ENCODE peak calls at places on chromosomes 13 and 19, in eight cellular contexts. V, X, J, Q, M, G, D and B are unnamed samples.

GRCh38 chr19:43524922-43525835 is 1.8 kb downstream of the ETHE1 start:
- DNase-seq in M (no peak), Q (peak; percentile 46), D (peak; percentile 71), G (peak; percentile 32), V (no peak), J (peak; percentile 76), X (no peak), B (peak; percentile 81)

GRCh38 chr19:35303357-35303915 is 11.5 kb downstream of the MAG start:
- DNase-seq in D (no peak), M (peak; percentile 24), V (no peak), X (no peak), J (no peak), Q (no peak), G (no peak), B (no peak)

GRCh38 chr19:42441047-42441440 is 1.7 kb downstream of the CXCL17 start:
- DNase-seq in G (no peak), V (no peak), X (no peak), J (no peak), D (no peak), Q (no peak), M (no peak), B (no peak)

GRCh38 chr13:78593652-78594494 is 9.5 kb downstream of the POU4F1 start:
- DNase-seq in G (no peak), V (no peak), D (no peak), M (no peak), J (no peak), X (no peak), Q (no peak), B (no peak)

GRCh38 chr13:99501952-99502310 is 659 bp downstream of the TM9SF2 start:
- DNase-seq in G (peak; percentile 31), M (peak; percentile 66), J (peak; percentile 55), D (peak; percentile 35), V (no peak), Q (peak; percentile 22), X (peak; percentile 26), B (no peak)

GRCh38 chr13:46181799-46182490 is at the start of gene LCP1:
- DNase-seq in D (no peak), J (no peak), M (no peak), X (peak; percentile 87), V (peak; percentile 87), G (no peak), Q (no peak), B (no peak)

GRCh38 chr19:48393559-48394330 is at the start of gene GRIN2D:
- DNase-seq in D (no peak), G (peak; percentile 33), X (peak; percentile 45), J (no peak), Q (no peak), V (no peak), M (no peak), B (no peak)

GRCh38 chr13:33633701-33634525 is 184.0 kb upstream of the RFC3 start:
- DNase-seq in X (no peak), J (no peak), V (no peak), G (peak; percentile 40), M (no peak), D (no peak), Q (no peak), B (no peak)

GRCh38 chr19:48656840-48657474 is 11.0 kb upstream of the CA11 start:
- DNase-seq in X (no peak), Q (no peak), D (no peak), M (no peak), G (peak; percentile 95), V (no peak), J (no peak), B (no peak)

GRCh38 chr13:31638577-31638976 is 100.7 kb upstream of the RXFP2 start:
- DNase-seq in Q (no peak), V (no peak), G (peak; percentile 65), J (no peak), M (no peak), X (no peak), D (no peak), B (no peak)

GRCh38 chr13:113875429-113875815 is 11.5 kb upstream of the GAS6 start:
- DNase-seq in D (no peak), V (no peak), M (no peak), G (no peak), Q (no peak), X (no peak), J (no peak), B (no peak)

GRCh38 chr19:6071103-6071485 is 39.2 kb downstream of the RFX2 start:
- DNase-seq in M (peak; percentile 61), X (no peak), D (no peak), V (no peak), G (peak; percentile 78), Q (peak; percentile 7), J (no peak), B (no peak)

GRCh38 chr19:13430790-13431582 is 75.3 kb downstream of the CACNA1A start:
- DNase-seq in M (no peak), X (peak; percentile 29), Q (peak; percentile 19), G (peak; percentile 42), V (peak; percentile 73), J (peak; percentile 48), D (peak; percentile 17), B (no peak)

GRCh38 chr19:44367024-44367423 is 10.5 kb upstream of the ZNF112 start:
- DNase-seq in G (no peak), J (no peak), M (no peak), V (no peak), X (no peak), Q (no peak), D (no peak), B (no peak)

GRCh38 chr19:10339380-10339960 is at the start of gene ICAM3:
- DNase-seq in G (no peak), M (no peak), D (no peak), V (peak; percentile 96), Q (no peak), J (peak; percentile 77), X (peak; percentile 59), B (no peak)

GRCh38 chr13:113969973-113970611 is 3.8 kb downstream of the C13orf46 start:
- DNase-seq in M (peak; percentile 68), G (no peak), V (peak; percentile 59), Q (no peak), D (peak; percentile 96), J (peak; percentile 88), X (no peak), B (no peak)

GRCh38 chr19:3543150-3544053 is 4.4 kb downstream of the TEKTIP1 start:
- DNase-seq in M (no peak), X (no peak), D (no peak), G (no peak), J (peak; percentile 51), Q (no peak), V (no peak), B (no peak)

DNA sequence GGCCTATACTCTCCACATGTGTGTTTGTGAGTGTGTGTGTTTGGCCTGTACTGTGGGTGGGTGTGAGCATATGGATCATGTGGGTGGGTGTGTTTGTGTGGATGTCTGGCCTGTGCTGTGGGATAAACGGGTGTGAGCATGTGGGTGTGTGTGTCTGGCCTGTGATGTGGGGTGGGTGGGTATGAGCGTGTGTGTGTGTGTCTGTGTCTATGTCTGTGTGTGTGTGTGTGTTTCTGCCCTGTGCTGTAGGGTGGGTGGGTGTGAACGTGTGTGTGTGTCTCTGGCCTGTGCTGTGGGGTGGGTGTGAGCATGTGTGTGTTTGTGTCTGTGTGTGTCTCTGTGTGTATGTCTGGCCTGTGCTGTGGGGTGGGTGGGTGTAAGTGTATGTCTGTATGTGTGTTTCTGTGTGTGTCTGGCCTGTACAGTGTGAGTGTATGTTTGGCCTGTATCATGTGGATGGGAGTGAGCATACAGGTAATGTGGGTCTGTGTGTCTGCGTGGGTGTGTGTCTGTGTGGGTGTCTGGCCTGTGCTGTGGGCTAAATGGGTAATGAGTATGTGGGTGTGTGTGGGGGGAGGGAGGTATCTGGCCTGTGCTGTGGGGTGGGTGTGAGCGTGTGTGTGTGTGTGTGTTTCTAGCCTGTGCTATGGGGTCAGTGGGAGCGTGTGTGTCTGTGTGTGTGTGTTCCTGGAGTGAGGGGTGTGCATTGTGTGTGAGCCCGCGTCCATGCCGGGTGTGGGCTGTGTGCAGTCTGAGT is 20.8 kb upstream of the KCTD15 start:
- DNase-seq in J (no peak), G (no peak), Q (no peak), V (no peak), X (no peak), M (no peak), D (no peak), B (no peak)
- H3K27ac ChIP-seq in J (no peak overlapping the region), G (no peak overlapping the region), Q (no peak overlapping the region), V (no peak overlapping the region), X (no peak overlapping the region), M (no peak overlapping the region), D (no peak overlapping the region), B (no peak overlapping the region)

DNA sequence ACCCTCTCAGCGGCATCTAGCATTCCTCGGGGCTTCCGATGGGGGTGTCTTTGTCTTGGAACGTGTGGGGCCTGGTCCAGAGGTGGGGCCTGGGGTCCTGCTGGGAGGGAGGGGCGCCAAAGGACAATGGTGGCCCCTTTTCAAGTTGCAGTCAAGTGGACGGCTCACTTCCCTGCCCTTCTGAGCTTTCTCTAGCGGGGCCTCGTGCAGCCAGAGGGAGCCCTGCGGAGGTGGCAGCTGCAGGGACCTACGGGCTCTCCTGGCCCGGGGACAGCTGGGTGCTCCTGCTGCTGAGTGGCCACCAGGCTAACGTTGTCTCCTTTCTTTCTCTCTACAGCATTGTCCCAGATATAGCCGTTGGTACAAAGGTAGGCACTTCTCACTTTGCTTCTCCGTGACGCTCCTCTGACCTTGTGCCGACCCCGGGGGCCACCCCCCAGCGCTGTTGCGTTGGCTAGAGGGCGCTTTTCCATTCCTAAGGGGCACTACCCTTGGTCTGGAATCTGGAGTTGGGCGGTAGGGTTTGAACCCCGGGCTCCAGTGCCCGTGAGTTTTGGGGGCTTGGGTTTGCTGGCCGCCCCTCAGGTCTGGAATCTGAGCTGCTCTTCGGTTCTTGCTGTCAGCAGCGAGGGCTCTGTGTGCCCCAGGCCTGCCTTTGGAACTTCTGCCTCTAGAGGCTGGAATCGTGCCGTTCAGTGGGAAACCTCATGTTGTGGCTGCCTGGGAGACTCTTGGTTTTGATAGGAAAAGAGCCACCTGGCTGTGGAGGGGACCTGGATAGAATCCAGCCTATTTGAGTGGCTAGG is 2.0 kb downstream of the PTBP1 start:
- DNase-seq in G (peak; percentile 49), M (no peak), Q (peak; percentile 21), J (no peak), X (no peak), D (peak; percentile 62), V (no peak), B (no peak)
- TF ChIP-seq CTCF in G (peak; percentile 36), M (no peak), Q (no peak), J (no peak), X (no peak), D (no peak), V (no peak), B (no peak)

GRCh38 chr13:88246239-88246638 is 575.1 kb downstream of the SLITRK5 start:
- DNase-seq in X (no peak), M (no peak), Q (no peak), V (no peak), D (no peak), J (no peak), G (no peak), B (no peak)
- H3K4me3 ChIP-seq in X (no peak overlapping the region), M (no peak overlapping the region), Q (no peak overlapping the region), V (no peak overlapping the region), D (no peak overlapping the region), J (no peak overlapping the region), G (no peak overlapping the region), B (no peak overlapping the region)

GRCh38 chr19:53844849-53845246 is 20.7 kb upstream of the NLRP12 start:
- DNase-seq in J (peak; percentile 64), X (no peak), V (peak; percentile 80), G (no peak), D (no peak), Q (no peak), M (no peak), B (no peak)

GRCh38 chr19:53847555-53847954 is 20.1 kb upstream of the MYADM start:
- DNase-seq in G (no peak), M (no peak), Q (no peak), D (no peak), J (no peak), V (no peak), X (no peak), B (no peak)

GRCh38 chr19:53853707-53854106 is 14.0 kb upstream of the MYADM start:
- DNase-seq in X (no peak), M (no peak), D (no peak), Q (no peak), V (no peak), G (no peak), J (no peak), B (no peak)

GRCh38 chr19:53849237-53849676 is 18.4 kb upstream of the MYADM start:
- DNase-seq in Q (peak; percentile 41), J (no peak), G (peak; percentile 23), X (no peak), M (no peak), V (no peak), D (no peak), B (no peak)
- H3K27ac ChIP-seq in Q (peak overlapping the region; percentile 38), J (peak overlapping the region; percentile 69), G (no peak overlapping the region), X (no peak overlapping the region), M (peak overlapping the region; percentile 41), V (peak overlapping the region; percentile 56), D (no peak overlapping the region), B (no peak overlapping the region)